ENCODE peak calls at places on chromosomes 5 and 9, in nine cellular contexts. W is foreskin fibroblast; A is iPS DF 6.9; K is mesendoderm; T is SHP77; M is activated CD4-positive, alpha-beta T cell treated with anti-CD3 and anti-CD28 coated beads for 1 hour; O is activated CD4-positive, CD25-positive, alpha-beta regulatory T cell; D is GM13976; N is ELR. R is an unnamed sample.

GRCh38 chr5:55675119-55675518 is 37.0 kb downstream of the SLC38A9 start:
- DNase-seq in K (no peak), A (no peak), W (no peak), M (no peak), O (no peak), N (no peak), T (no peak), D (no peak), R (no peak)

GRCh38 chr5:67037171-67037570 is 159.4 kb downstream of the CD180 start:
- DNase-seq in K (no peak), O (no peak), A (no peak), N (peak; percentile 13), D (no peak), W (peak; percentile 51), T (no peak), M (no peak), R (no peak)

GRCh38 chr5:92527311-92528078 is 1053.5 kb downstream of the NR2F1-AS1 start:
- DNase-seq in A (no peak), N (peak; percentile 63), W (peak; percentile 71), O (no peak), T (no peak), K (peak; percentile 12), M (no peak), D (no peak), R (no peak)

GRCh38 chr5:148725675-148726074 is 71.3 kb upstream of the HTR4 start:
- DNase-seq in K (no peak), W (no peak), M (no peak), A (no peak), N (no peak), O (no peak), D (no peak), T (no peak), R (peak; percentile 72)

GRCh38 chr5:93221-93980 is 1.4 kb downstream of the PLEKHG4B start:
- DNase-seq in O (no peak), N (no peak), W (no peak), K (peak; percentile 63), M (no peak), T (no peak), A (no peak), D (no peak), R (no peak)

GRCh38 chr5:42015681-42016080 is 90.6 kb downstream of the FBXO4 start:
- DNase-seq in M (no peak), N (peak; percentile 3), K (no peak), O (no peak), D (no peak), A (no peak), T (no peak), W (peak; percentile 6), R (no peak)

GRCh38 chr5:29214821-29215220 is 1978.7 kb upstream of the CDH6 start:
- DNase-seq in W (no peak), M (no peak), K (no peak), N (no peak), A (no peak), O (no peak), T (no peak), D (no peak), R (no peak)

GRCh38 chr9:37963936-37964739 is 60.2 kb upstream of the SLC25A51 start:
- DNase-seq in M (no peak), K (no peak), D (no peak), T (peak; percentile 49), N (peak; percentile 86), O (no peak), W (peak; percentile 91), A (no peak), R (peak; percentile 48)

GRCh38 chr5:84817953-84818352 is 433.3 kb upstream of the EDIL3 start:
- DNase-seq in M (no peak), W (no peak), N (no peak), T (no peak), O (no peak), D (no peak), K (no peak), A (no peak), R (no peak)

R was measured in NCI-H510A treated with DMSO at 0.1 percent for 48 hours.